ENCODE peak calls at places on chromosomes 16 and 17, in five cellular contexts. E is HepG2, V is K562, D is WTC11, U is GM12878. S is an unnamed sample.

GRCh38 chr17:83204230-83204725 is 124.9 kb downstream of the METRNL start:
- DNase-seq in E (no peak), V (no peak), D (peak), U (no peak), S (no peak)

GRCh38 chr16:48138543-48138942 is 17.2 kb downstream of the ABCC12 start:
- DNase-seq in E (no peak), V (no peak), D (no peak), U (no peak), S (no peak)

GRCh38 chr16:6447046-6447445 is 885.6 kb upstream of the RBFOX1 start:
- DNase-seq in E (no peak), V (no peak), D (no peak), U (no peak), S (no peak)

GRCh38 chr16:84087461-84088151 is 29.1 kb downstream of the MBTPS1 start:
- DNase-seq in E (no peak), V (no peak), D (no peak), U (no peak), S (no peak)

GRCh38 chr17:27751622-27752490 is 48.5 kb downstream of the NOS2 start:
- DNase-seq in E (no peak), V (no peak), D (no peak), U (no peak), S (peak)

GRCh38 chr16:68972720-68973119 is 129.4 kb downstream of the TANGO6 start:
- DNase-seq in E (no peak), V (no peak), D (peak), U (no peak), S (peak)

GRCh38 chr17:2398655-2399571 is 1.9 kb downstream of the MNT start:
- DNase-seq in E (peak), V (peak), D (peak), U (no peak), S (no peak)

GRCh38 chr16:760498-761343 is at the start of gene MSLN:
- DNase-seq in E (peak), V (no peak), D (no peak), U (no peak), S (no peak)

GRCh38 chr16:12050361-12050760 is 73.8 kb downstream of the SNX29 start:
- DNase-seq in E (no peak), V (no peak), D (no peak), U (no peak), S (no peak)

GRCh38 chr17:39281806-39282205 is 56.1 kb upstream of the STAC2 start:
- DNase-seq in E (no peak), V (peak), D (no peak), U (no peak), S (no peak)

GRCh38 chr17:73786286-73786743 is 142.1 kb upstream of the SDK2 start:
- DNase-seq in E (no peak), V (no peak), D (peak), U (no peak), S (no peak)

GRCh38 chr17:7817643-7817964 is 16.4 kb upstream of the KDM6B start:
- DNase-seq in E (no peak), V (no peak), D (no peak), U (no peak), S (no peak)

GRCh38 chr17:42670199-42670924 is 6.4 kb downstream of the PLEKHH3 start:
- DNase-seq in E (no peak), V (peak), D (peak), U (no peak), S (no peak)

DNA sequence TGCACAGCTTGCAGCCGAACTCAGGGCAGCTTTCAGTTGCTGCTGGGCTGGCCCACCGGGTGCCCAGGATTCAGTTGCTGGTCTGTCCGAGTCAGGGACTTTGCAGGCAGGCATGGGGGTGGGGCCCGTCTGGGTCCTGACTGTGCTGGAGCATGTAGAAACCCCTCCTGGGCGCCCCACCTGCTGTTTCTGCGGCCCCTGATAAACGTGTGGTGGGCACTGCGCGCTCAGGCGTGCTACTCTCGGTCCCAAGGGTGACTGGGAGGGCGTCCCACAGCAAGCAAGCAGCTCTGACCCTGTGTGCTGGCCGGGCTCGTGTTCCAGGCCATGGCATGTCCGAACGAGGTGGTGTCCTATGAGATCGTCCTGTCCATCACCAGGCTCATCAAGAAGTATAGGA is 12.6 kb downstream of the TSC2 start:
- DNase-seq in E (no peak), V (no peak), D (no peak), U (no peak), S (no peak)
- TF ChIP-seq ATF2 in E (no peak), V (no peak), D (no peak), U (no peak), S (no peak)

DNA sequence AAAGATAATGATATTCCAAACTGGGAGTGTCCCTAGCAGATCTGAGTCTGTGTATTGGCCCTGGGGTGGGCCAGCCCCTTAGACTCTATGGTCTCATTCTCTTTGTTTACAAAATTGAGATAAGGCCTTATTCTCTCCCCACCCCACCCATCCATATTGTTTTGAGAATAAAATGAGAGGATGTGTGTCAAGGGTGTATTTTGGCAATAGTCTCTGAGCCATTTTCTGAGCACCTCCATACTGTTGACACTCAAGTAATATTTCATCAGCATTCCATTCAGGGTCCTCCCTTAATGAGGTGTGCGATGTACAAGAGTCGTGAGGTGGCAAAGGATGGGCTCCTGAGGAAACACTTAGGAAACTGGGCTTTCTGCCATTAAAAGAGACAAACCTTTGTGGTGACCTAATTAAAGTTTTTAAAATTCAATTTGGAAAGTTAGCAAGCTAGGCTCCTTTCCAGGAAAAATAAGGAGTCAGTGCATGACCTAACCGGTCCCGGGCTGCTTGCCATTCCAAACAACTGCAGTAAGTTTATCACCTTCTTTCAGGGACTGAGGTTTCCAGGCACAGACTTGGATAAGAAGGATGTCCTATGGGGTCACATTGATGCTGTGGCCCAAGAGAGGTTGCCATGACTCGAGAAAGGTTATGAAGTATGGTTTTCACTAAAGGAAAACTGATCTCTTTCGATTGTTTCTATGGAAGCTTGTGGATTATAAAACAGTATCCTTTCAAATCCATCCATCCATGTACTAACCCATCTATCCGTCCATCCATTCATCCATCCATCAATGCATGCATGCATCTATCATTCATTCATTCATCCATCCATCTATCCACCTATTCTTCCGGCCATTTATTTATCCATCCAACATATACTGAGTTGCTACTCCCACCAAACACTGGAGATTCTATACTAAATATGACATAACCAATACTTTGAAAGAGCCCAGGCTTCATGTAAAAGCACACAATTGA is 443.3 kb downstream of the UTP18 start:
- DNase-seq in E (no peak), V (no peak), D (no peak), U (no peak), S (no peak)
- TF ChIP-seq ATF2 in E (no peak), V (no peak), D (no peak), U (no peak), S (no peak)

GRCh38 chr17:50631908-50632571 is 2.6 kb upstream of the ABCC3 start:
- DNase-seq in E (no peak), V (no peak), D (no peak), U (no peak), S (no peak)
- TF ChIP-seq ATF2 in E (no peak), V (no peak), D (no peak), U (no peak), S (no peak)

GRCh38 chr16:59573528-59574271 is 839.6 kb upstream of the GOT2 start:
- DNase-seq in E (no peak), V (no peak), D (no peak), U (no peak), S (no peak)
- TF ChIP-seq ATF2 in E (no peak), V (no peak), D (no peak), U (no peak), S (no peak)

GRCh38 chr17:29625037-29625750 is 2.5 kb upstream of the CORO6 start:
- DNase-seq in E (no peak), V (no peak), D (no peak), U (no peak), S (no peak)
- TF ChIP-seq ATF2 in E (no peak), V (no peak), D (no peak), U (no peak), S (no peak)

GRCh38 chr16:74608944-74609343 is 2.0 kb upstream of the GLG1 start:
- DNase-seq in E (no peak), V (no peak), D (no peak), U (no peak), S (no peak)
- TF ChIP-seq ATF2 in E (no peak), V (no peak), D (no peak), U (no peak), S (no peak)

GRCh38 chr16:86884256-86884655 is 305.9 kb downstream of the FOXL1 start:
- DNase-seq in E (no peak), V (no peak), D (no peak), U (no peak), S (no peak)
- TF ChIP-seq ATF2 in E (no peak), V (no peak), D (no peak), U (no peak), S (no peak)

GRCh38 chr17:47700471-47701449 is 6.8 kb downstream of the TBKBP1 start:
- DNase-seq in E (no peak), V (no peak), D (no peak), U (no peak), S (no peak)
- TF ChIP-seq ATF2 in E (no peak), V (no peak), D (no peak), U (no peak), S (no peak)

GRCh38 chr16:56370185-56370584 is 55.2 kb downstream of the AMFR start:
- DNase-seq in E (no peak), V (no peak), D (no peak), U (no peak), S (no peak)
- TF ChIP-seq ATF2 in E (no peak), V (no peak), D (no peak), U (no peak), S (no peak)

S was measured in H1.